ENCODE peak calls at places on chromosomes 4 and X, in five cellular contexts. C is GM13977; F is astrocyte of the spinal cord; H is stimulated activated CD4-positive, alpha-beta T cell treated with anti-CD3 and anti-CD28 coated beads, TNF-alpha, amount 100 ng/mL, for 24 hours; U is NCI-H1092 treated with DMSO at 0.1 percent for 48 hours. Y is an unnamed sample.

GRCh38 chrX:36963069-36963808 is 44.9 kb upstream of the FAM47C start:
- DNase-seq in C (no peak), F (no peak), U (no peak), H (no peak), Y (no peak)

GRCh38 chr4:56757270-56757746 is 64.2 kb downstream of the SPINK2 start:
- DNase-seq in H (no peak), U (no peak), C (peak), F (peak), Y (peak)

GRCh38 chr4:82293304-82293703 is 80.5 kb downstream of the HNRNPD start:
- DNase-seq in C (peak), H (no peak), U (no peak), F (no peak), Y (peak)

GRCh38 chrX:92209936-92210335 is 430.8 kb downstream of the PCDH11X start:
- DNase-seq in H (no peak), F (no peak), U (no peak), C (no peak), Y (no peak)

GRCh38 chr4:91746551-91746950 is 557.2 kb upstream of the GRID2 start:
- DNase-seq in C (no peak), F (no peak), H (no peak), U (no peak), Y (no peak)

GRCh38 chr4:92421920-92422319 is 118.2 kb downstream of the GRID2 start:
- DNase-seq in U (no peak), C (no peak), F (no peak), H (no peak), Y (no peak)

GRCh38 chrX:37697169-37697760 is 11.7 kb downstream of the XK start:
- DNase-seq in C (no peak), F (peak), H (no peak), U (no peak), Y (no peak)

GRCh38 chrX:3712080-3712869 is 1.2 kb downstream of the PRKX start:
- DNase-seq in H (no peak), F (peak), C (peak), U (no peak), Y (peak)

GRCh38 chr4:122045533-122045932 is 93.7 kb upstream of the TRPC3 start:
- DNase-seq in H (no peak), C (no peak), U (peak), F (peak), Y (peak)

GRCh38 chr4:68954126-68954525 is 2.5 kb upstream of the UGT2A3 start:
- DNase-seq in C (no peak), F (no peak), U (no peak), H (no peak), Y (no peak)

GRCh38 chr4:589219-589963 is 13.3 kb upstream of the TMEM271 start:
- DNase-seq in U (no peak), F (no peak), C (no peak), H (no peak), Y (no peak)

GRCh38 chrX:45767021-45767491 is 566.4 kb upstream of the DIPK2B start:
- DNase-seq in U (no peak), F (peak), C (peak), H (no peak), Y (no peak)

GRCh38 chr4:145041378-145041777 is 56.6 kb downstream of the ANAPC10 start:
- DNase-seq in C (no peak), F (no peak), H (no peak), U (no peak), Y (peak)

GRCh38 chrX:2689773-2690666 is 1.1 kb upstream of the CD99 start:
- DNase-seq in C (peak), F (no peak), H (no peak), U (no peak), Y (no peak)

GRCh38 chr4:38308728-38309315 is 348.6 kb downstream of the PTTG2 start:
- DNase-seq in U (no peak), H (no peak), F (peak), C (no peak), Y (no peak)

GRCh38 chr4:59060895-59061294 is 1950.7 kb upstream of the IGFBP7 start:
- DNase-seq in F (no peak), U (no peak), C (no peak), H (no peak), Y (no peak)

Y was measured in RPMI8226.